ENCODE peak calls at places on chromosomes 5 and 9, in eight cellular contexts. One of them, this sample, is unnamed.

GRCh38 chr5:55306641-55307382 is 682 bp downstream of the DHX29 start:
- DNase-seq in AG04450: no peak
- DNase-seq in lung: no peak
- DNase-seq in suprapubic skin: no peak
- DNase-seq in NB4: peak; percentile 28
- DNase-seq in fibroblast of the aortic adventitia: peak; percentile 31
- DNase-seq in cardiac muscle cell: peak; percentile 12
- DNase-seq in SJCRH30: peak; percentile 36
- DNase-seq in this sample: no peak

GRCh38 chr5:912356-913091 is 19.8 kb downstream of the TRIP13 start:
- DNase-seq in NB4: peak; percentile 45
- DNase-seq in suprapubic skin: no peak
- DNase-seq in fibroblast of the aortic adventitia: peak; percentile 83
- DNase-seq in SJCRH30: no peak
- DNase-seq in AG04450: peak; percentile 76
- DNase-seq in cardiac muscle cell: no peak
- DNase-seq in lung: no peak
- DNase-seq in this sample: no peak

GRCh38 chr5:27491047-27491446 is 452.7 kb upstream of the CDH9 start:
- DNase-seq in SJCRH30: no peak
- DNase-seq in suprapubic skin: no peak
- DNase-seq in cardiac muscle cell: no peak
- DNase-seq in AG04450: no peak
- DNase-seq in lung: no peak
- DNase-seq in NB4: no peak
- DNase-seq in fibroblast of the aortic adventitia: no peak
- DNase-seq in this sample: no peak

GRCh38 chr5:10655041-10655685 is 91.3 kb downstream of the ANKRD33B start:
- DNase-seq in NB4: no peak
- DNase-seq in suprapubic skin: no peak
- DNase-seq in lung: no peak
- DNase-seq in SJCRH30: no peak
- DNase-seq in fibroblast of the aortic adventitia: no peak
- DNase-seq in AG04450: no peak
- DNase-seq in cardiac muscle cell: no peak
- DNase-seq in this sample: no peak

GRCh38 chr5:127550652-127551409 is 33.4 kb downstream of the PRRC1 start:
- DNase-seq in fibroblast of the aortic adventitia: peak; percentile 45
- DNase-seq in suprapubic skin: no peak
- DNase-seq in AG04450: no peak
- DNase-seq in cardiac muscle cell: no peak
- DNase-seq in SJCRH30: no peak
- DNase-seq in NB4: no peak
- DNase-seq in lung: no peak
- DNase-seq in this sample: no peak

GRCh38 chr9:130147910-130148309 is 24.3 kb upstream of the NCS1 start:
- DNase-seq in lung: no peak
- DNase-seq in NB4: no peak
- DNase-seq in SJCRH30: no peak
- DNase-seq in suprapubic skin: no peak
- DNase-seq in fibroblast of the aortic adventitia: no peak
- DNase-seq in AG04450: no peak
- DNase-seq in cardiac muscle cell: no peak
- DNase-seq in this sample: no peak

GRCh38 chr9:2420488-2421056 is 201.0 kb upstream of the VLDLR start:
- DNase-seq in AG04450: no peak
- DNase-seq in suprapubic skin: no peak
- DNase-seq in cardiac muscle cell: no peak
- DNase-seq in NB4: no peak
- DNase-seq in fibroblast of the aortic adventitia: no peak
- DNase-seq in lung: no peak
- DNase-seq in SJCRH30: no peak
- DNase-seq in this sample: no peak

GRCh38 chr9:114286146-114286679 is 36.7 kb upstream of the ORM1 start:
- DNase-seq in lung: no peak
- DNase-seq in AG04450: no peak
- DNase-seq in fibroblast of the aortic adventitia: no peak
- DNase-seq in SJCRH30: no peak
- DNase-seq in NB4: no peak
- DNase-seq in cardiac muscle cell: no peak
- DNase-seq in suprapubic skin: peak; percentile 43
- DNase-seq in this sample: peak; percentile 15

GRCh38 chr5:144191998-144192397 is 21.3 kb downstream of the KCTD16 start:
- DNase-seq in suprapubic skin: no peak
- DNase-seq in lung: no peak
- DNase-seq in SJCRH30: peak; percentile 27
- DNase-seq in NB4: peak; percentile 81
- DNase-seq in cardiac muscle cell: peak; percentile 21
- DNase-seq in AG04450: no peak
- DNase-seq in fibroblast of the aortic adventitia: peak; percentile 79
- DNase-seq in this sample: no peak

GRCh38 chr5:173303878-173304590 is 24.2 kb downstream of the STC2 start:
- DNase-seq in lung: no peak
- DNase-seq in NB4: no peak
- DNase-seq in fibroblast of the aortic adventitia: no peak
- DNase-seq in cardiac muscle cell: peak; percentile 89
- DNase-seq in AG04450: no peak
- DNase-seq in SJCRH30: peak; percentile 69
- DNase-seq in suprapubic skin: peak; percentile 15
- DNase-seq in this sample: no peak

GRCh38 chr5:79357401-79357800 is 121.5 kb downstream of the JMY start:
- DNase-seq in SJCRH30: no peak
- DNase-seq in cardiac muscle cell: no peak
- DNase-seq in suprapubic skin: no peak
- DNase-seq in lung: no peak
- DNase-seq in NB4: no peak
- DNase-seq in fibroblast of the aortic adventitia: peak; percentile 50
- DNase-seq in AG04450: no peak
- DNase-seq in this sample: no peak

GRCh38 chr9:99299214-99300102 is 77.4 kb downstream of the SEC61B start:
- DNase-seq in lung: no peak
- DNase-seq in AG04450: peak; percentile 33
- DNase-seq in NB4: peak; percentile 39
- DNase-seq in suprapubic skin: no peak
- DNase-seq in cardiac muscle cell: peak; percentile 19
- DNase-seq in fibroblast of the aortic adventitia: peak; percentile 70
- DNase-seq in SJCRH30: peak; percentile 22
- DNase-seq in this sample: no peak

DNA sequence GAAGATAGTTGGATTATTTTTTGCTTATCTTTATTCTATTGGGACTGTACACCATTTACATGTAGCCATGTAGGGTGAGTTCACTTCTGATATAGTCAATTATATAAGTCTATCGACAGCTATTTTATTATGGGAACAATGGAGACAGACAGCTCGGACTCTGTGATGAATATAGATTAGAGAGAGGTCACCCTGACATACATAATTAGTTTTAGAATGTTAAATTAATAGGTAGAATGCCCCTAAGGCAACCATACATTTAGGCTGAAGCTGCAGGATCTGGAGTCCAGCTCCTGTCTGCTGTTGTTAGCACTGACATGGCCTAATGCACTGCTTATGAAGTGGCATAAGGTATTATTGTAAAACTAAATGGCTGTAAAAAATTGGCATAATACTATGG is 700.8 kb downstream of the MAT2B start:
- DNase-seq in suprapubic skin: no peak
- DNase-seq in cardiac muscle cell: no peak
- DNase-seq in lung: no peak
- DNase-seq in SJCRH30: no peak
- DNase-seq in fibroblast of the aortic adventitia: no peak
- DNase-seq in AG04450: no peak
- DNase-seq in NB4: no peak
- DNase-seq in this sample: no peak
- H3K4me3 ChIP-seq in suprapubic skin: no peak overlapping the region
- H3K4me3 ChIP-seq in cardiac muscle cell: no peak overlapping the region
- H3K4me3 ChIP-seq in lung: no peak overlapping the region
- H3K4me3 ChIP-seq in SJCRH30: no peak overlapping the region
- H3K4me3 ChIP-seq in fibroblast of the aortic adventitia: no peak overlapping the region
- H3K4me3 ChIP-seq in AG04450: no peak overlapping the region
- H3K4me3 ChIP-seq in NB4: no peak overlapping the region
- H3K4me3 ChIP-seq in this sample: no peak overlapping the region

DNA sequence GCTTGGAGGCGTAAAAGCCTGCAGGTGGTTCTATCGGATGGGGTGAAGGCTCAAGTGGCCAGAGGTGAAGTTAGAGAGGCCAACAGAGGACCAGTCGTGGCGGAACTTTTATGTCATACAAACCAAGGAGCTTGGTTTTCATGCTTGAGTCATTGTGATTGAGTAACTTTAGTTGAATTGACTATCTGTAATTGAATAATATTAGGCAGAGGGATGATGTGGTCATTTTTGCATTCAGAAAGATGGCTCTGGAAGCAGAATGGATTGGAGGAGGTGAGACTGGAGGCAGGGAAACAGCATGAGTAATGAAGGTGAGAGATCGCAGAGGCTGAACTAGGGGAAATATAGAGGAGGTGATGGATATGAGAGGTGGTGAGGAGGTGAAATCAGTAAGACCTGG is 7.1 kb upstream of the SPINK4 start:
- DNase-seq in SJCRH30: no peak
- DNase-seq in AG04450: no peak
- DNase-seq in fibroblast of the aortic adventitia: no peak
- DNase-seq in suprapubic skin: no peak
- DNase-seq in cardiac muscle cell: no peak
- DNase-seq in NB4: no peak
- DNase-seq in lung: no peak
- DNase-seq in this sample: no peak
- H3K4me3 ChIP-seq in SJCRH30: no peak overlapping the region
- H3K4me3 ChIP-seq in AG04450: no peak overlapping the region
- H3K4me3 ChIP-seq in fibroblast of the aortic adventitia: no peak overlapping the region
- H3K4me3 ChIP-seq in suprapubic skin: no peak overlapping the region
- H3K4me3 ChIP-seq in cardiac muscle cell: no peak overlapping the region
- H3K4me3 ChIP-seq in NB4: no peak overlapping the region
- H3K4me3 ChIP-seq in lung: no peak overlapping the region
- H3K4me3 ChIP-seq in this sample: no peak overlapping the region

GRCh38 chr5:93381057-93381456 is 200.0 kb downstream of the NR2F1-AS1 start:
- DNase-seq in fibroblast of the aortic adventitia: no peak
- DNase-seq in suprapubic skin: no peak
- DNase-seq in SJCRH30: no peak
- DNase-seq in lung: no peak
- DNase-seq in cardiac muscle cell: no peak
- DNase-seq in NB4: no peak
- DNase-seq in AG04450: no peak
- DNase-seq in this sample: no peak
- H3K4me3 ChIP-seq in fibroblast of the aortic adventitia: no peak overlapping the region
- H3K4me3 ChIP-seq in suprapubic skin: no peak overlapping the region
- H3K4me3 ChIP-seq in SJCRH30: no peak overlapping the region
- H3K4me3 ChIP-seq in lung: no peak overlapping the region
- H3K4me3 ChIP-seq in cardiac muscle cell: no peak overlapping the region
- H3K4me3 ChIP-seq in NB4: no peak overlapping the region
- H3K4me3 ChIP-seq in AG04450: no peak overlapping the region
- H3K4me3 ChIP-seq in this sample: no peak overlapping the region

DNA sequence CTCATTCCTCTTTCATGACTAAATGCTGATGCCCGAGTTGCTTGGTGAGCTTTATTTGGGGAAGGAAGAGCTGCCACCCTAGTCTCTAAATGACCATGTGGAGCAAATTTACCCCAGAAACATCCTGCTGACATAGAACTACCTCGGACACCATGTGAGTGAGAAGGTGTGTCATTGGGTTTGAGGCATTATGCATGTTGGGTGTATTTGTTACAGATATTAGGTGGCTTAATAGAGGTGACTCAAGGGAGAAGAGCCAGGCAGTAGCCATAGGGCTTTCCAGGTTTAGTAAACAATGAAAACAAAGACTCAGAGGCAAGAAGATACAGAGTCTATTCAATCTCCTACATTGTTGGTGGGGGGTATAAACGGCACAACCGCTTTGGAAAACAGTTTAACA is 581.5 kb downstream of the CCDC171 start:
- DNase-seq in SJCRH30: no peak
- DNase-seq in suprapubic skin: no peak
- DNase-seq in AG04450: no peak
- DNase-seq in cardiac muscle cell: no peak
- DNase-seq in NB4: no peak
- DNase-seq in fibroblast of the aortic adventitia: no peak
- DNase-seq in lung: no peak
- DNase-seq in this sample: no peak
- H3K4me3 ChIP-seq in SJCRH30: no peak overlapping the region
- H3K4me3 ChIP-seq in suprapubic skin: no peak overlapping the region
- H3K4me3 ChIP-seq in AG04450: no peak overlapping the region
- H3K4me3 ChIP-seq in cardiac muscle cell: no peak overlapping the region
- H3K4me3 ChIP-seq in NB4: no peak overlapping the region
- H3K4me3 ChIP-seq in fibroblast of the aortic adventitia: no peak overlapping the region
- H3K4me3 ChIP-seq in lung: no peak overlapping the region
- H3K4me3 ChIP-seq in this sample: no peak overlapping the region

DNA sequence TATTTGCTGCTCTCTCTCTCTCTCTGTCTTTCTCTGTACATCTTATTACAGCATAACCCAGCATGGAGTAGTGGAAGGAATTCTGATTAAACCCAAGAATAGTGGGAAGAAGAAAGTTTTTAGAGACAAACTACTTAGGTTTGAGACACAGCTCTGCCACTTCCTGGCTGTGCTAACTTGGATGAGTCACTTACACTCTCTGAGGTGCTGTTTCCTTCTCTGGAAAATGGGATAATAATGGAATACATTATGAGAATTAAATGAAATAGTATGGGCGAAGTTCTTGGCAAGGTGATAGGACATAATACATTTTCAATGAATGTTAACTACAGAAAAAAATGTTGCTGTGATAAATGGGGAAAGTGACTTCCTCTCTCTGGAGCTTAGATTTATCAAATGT is 27.4 kb downstream of the KIF4B start:
- DNase-seq in suprapubic skin: no peak
- DNase-seq in NB4: no peak
- DNase-seq in SJCRH30: no peak
- DNase-seq in fibroblast of the aortic adventitia: no peak
- DNase-seq in lung: no peak
- DNase-seq in cardiac muscle cell: no peak
- DNase-seq in AG04450: no peak
- DNase-seq in this sample: no peak
- H3K4me3 ChIP-seq in suprapubic skin: no peak overlapping the region
- H3K4me3 ChIP-seq in NB4: no peak overlapping the region
- H3K4me3 ChIP-seq in SJCRH30: no peak overlapping the region
- H3K4me3 ChIP-seq in fibroblast of the aortic adventitia: no peak overlapping the region
- H3K4me3 ChIP-seq in lung: no peak overlapping the region
- H3K4me3 ChIP-seq in cardiac muscle cell: no peak overlapping the region
- H3K4me3 ChIP-seq in AG04450: no peak overlapping the region
- H3K4me3 ChIP-seq in this sample: no peak overlapping the region